ENCODE peak calls at places on chromosome 11, in seven cellular contexts. One of them, this sample, is unnamed.

GRCh38 chr11:22479133-22479690 is 141.0 kb downstream of the SLC17A6 start:
- DNase-seq in HTR-8/SVneo: no peak
- DNase-seq in NCI-H69: peak; percentile 80
- DNase-seq in HFF-Myc: no peak
- DNase-seq in fibroblast of mammary gland: peak; percentile 57
- DNase-seq in GM19239: no peak
- DNase-seq in Caco-2: no peak
- DNase-seq in this sample: no peak

GRCh38 chr11:3382613-3383275 is 3.8 kb upstream of the ZNF195 start:
- DNase-seq in HTR-8/SVneo: no peak
- DNase-seq in NCI-H69: no peak
- DNase-seq in HFF-Myc: no peak
- DNase-seq in fibroblast of mammary gland: no peak
- DNase-seq in GM19239: no peak
- DNase-seq in Caco-2: no peak
- DNase-seq in this sample: no peak

GRCh38 chr11:48307760-48308386 is 1.9 kb downstream of the OR4S1 start:
- DNase-seq in HTR-8/SVneo: peak; percentile 32
- DNase-seq in NCI-H69: peak; percentile 44
- DNase-seq in HFF-Myc: peak; percentile 5
- DNase-seq in fibroblast of mammary gland: peak; percentile 50
- DNase-seq in GM19239: peak; percentile 39
- DNase-seq in Caco-2: peak; percentile 78
- DNase-seq in this sample: peak; percentile 71

GRCh38 chr11:106415510-106415909 is 338.0 kb downstream of the AASDHPPT start:
- DNase-seq in HTR-8/SVneo: no peak
- DNase-seq in NCI-H69: peak; percentile 8
- DNase-seq in HFF-Myc: no peak
- DNase-seq in fibroblast of mammary gland: no peak
- DNase-seq in GM19239: no peak
- DNase-seq in Caco-2: peak; percentile 24
- DNase-seq in this sample: no peak

GRCh38 chr11:17382046-17382728 is 6.3 kb downstream of the KCNJ11 start:
- DNase-seq in HTR-8/SVneo: no peak
- DNase-seq in NCI-H69: no peak
- DNase-seq in HFF-Myc: no peak
- DNase-seq in fibroblast of mammary gland: peak; percentile 69
- DNase-seq in GM19239: no peak
- DNase-seq in Caco-2: no peak
- DNase-seq in this sample: no peak

GRCh38 chr11:69697489-69697843 is 6.4 kb downstream of the FGF19 start:
- DNase-seq in HTR-8/SVneo: no peak
- DNase-seq in NCI-H69: no peak
- DNase-seq in HFF-Myc: no peak
- DNase-seq in fibroblast of mammary gland: no peak
- DNase-seq in GM19239: no peak
- DNase-seq in Caco-2: no peak
- DNase-seq in this sample: no peak

GRCh38 chr11:105588001-105588400 is 21.9 kb upstream of the GRIA4 start:
- DNase-seq in HTR-8/SVneo: peak; percentile 23
- DNase-seq in NCI-H69: no peak
- DNase-seq in HFF-Myc: peak; percentile 26
- DNase-seq in fibroblast of mammary gland: peak; percentile 26
- DNase-seq in GM19239: no peak
- DNase-seq in Caco-2: no peak
- DNase-seq in this sample: peak; percentile 51

GRCh38 chr11:81005595-81005994 is 1564.8 kb upstream of the TENM4 start:
- DNase-seq in HTR-8/SVneo: peak; percentile 8
- DNase-seq in NCI-H69: peak; percentile 14
- DNase-seq in HFF-Myc: no peak
- DNase-seq in fibroblast of mammary gland: peak; percentile 92
- DNase-seq in GM19239: no peak
- DNase-seq in Caco-2: peak; percentile 17
- DNase-seq in this sample: no peak

GRCh38 chr11:109016724-109017123 is 351.9 kb downstream of the DDX10 start:
- DNase-seq in HTR-8/SVneo: no peak
- DNase-seq in NCI-H69: no peak
- DNase-seq in HFF-Myc: no peak
- DNase-seq in fibroblast of mammary gland: no peak
- DNase-seq in GM19239: no peak
- DNase-seq in Caco-2: no peak
- DNase-seq in this sample: no peak

GRCh38 chr11:84163115-84163514 is 876.9 kb upstream of the CCDC90B start:
- DNase-seq in HTR-8/SVneo: no peak
- DNase-seq in NCI-H69: no peak
- DNase-seq in HFF-Myc: no peak
- DNase-seq in fibroblast of mammary gland: no peak
- DNase-seq in GM19239: no peak
- DNase-seq in Caco-2: no peak
- DNase-seq in this sample: no peak

GRCh38 chr11:113774174-113774503 is 647 bp upstream of the ZW10 start:
- DNase-seq in HTR-8/SVneo: no peak
- DNase-seq in NCI-H69: no peak
- DNase-seq in HFF-Myc: no peak
- DNase-seq in fibroblast of mammary gland: no peak
- DNase-seq in GM19239: no peak
- DNase-seq in Caco-2: no peak
- DNase-seq in this sample: no peak

GRCh38 chr11:72430743-72431570 is 3.4 kb downstream of the CLPB start:
- DNase-seq in HTR-8/SVneo: peak; percentile 72
- DNase-seq in NCI-H69: peak; percentile 80
- DNase-seq in HFF-Myc: no peak
- DNase-seq in fibroblast of mammary gland: peak; percentile 63
- DNase-seq in GM19239: peak; percentile 44
- DNase-seq in Caco-2: peak; percentile 68
- DNase-seq in this sample: peak; percentile 75

GRCh38 chr11:44760917-44761545 is 34.3 kb downstream of the TSPAN18 start:
- DNase-seq in HTR-8/SVneo: peak; percentile 71
- DNase-seq in NCI-H69: no peak
- DNase-seq in HFF-Myc: no peak
- DNase-seq in fibroblast of mammary gland: peak; percentile 88
- DNase-seq in GM19239: no peak
- DNase-seq in Caco-2: no peak
- DNase-seq in this sample: peak; percentile 92

GRCh38 chr11:78795862-78796261 is 221.2 kb upstream of the NARS2 start:
- DNase-seq in HTR-8/SVneo: no peak
- DNase-seq in NCI-H69: peak; percentile 13
- DNase-seq in HFF-Myc: no peak
- DNase-seq in fibroblast of mammary gland: no peak
- DNase-seq in GM19239: no peak
- DNase-seq in Caco-2: no peak
- DNase-seq in this sample: no peak

This sample was measured in dermis blood vessel endothelial cell.